ENCODE peak calls at places on chromosome 11, in ten cellular contexts. I, N, S, P, X, L, R, T, Q and D are unnamed samples.

GRCh38 chr11:94794287-94795168 is 26.4 kb downstream of the AMOTL1 start:
- DNase-seq in I (no peak), N (peak), S (peak), P (no peak), X (no peak), L (no peak), R (peak), T (peak), Q (peak), D (peak)

GRCh38 chr11:118789501-118790356 is 1.2 kb downstream of the DDX6 start:
- DNase-seq in I (no peak), N (no peak), S (peak), P (no peak), X (peak), L (peak), R (peak), T (peak), Q (no peak), D (peak)

GRCh38 chr11:108875134-108875533 is 210.3 kb downstream of the DDX10 start:
- DNase-seq in I (no peak), N (no peak), S (no peak), P (no peak), X (no peak), L (no peak), R (no peak), T (no peak), Q (no peak), D (no peak)

GRCh38 chr11:67274768-67275605 is 8.7 kb downstream of the GRK2 start:
- DNase-seq in I (no peak), N (peak), S (no peak), P (peak), X (no peak), L (no peak), R (no peak), T (no peak), Q (no peak), D (no peak)

GRCh38 chr11:61163714-61164609 is 2.7 kb upstream of the VPS37C start:
- DNase-seq in I (peak), N (no peak), S (no peak), P (no peak), X (no peak), L (no peak), R (no peak), T (no peak), Q (no peak), D (no peak)

GRCh38 chr11:17207317-17208256 is at the start of gene PIK3C2A:
- DNase-seq in I (peak), N (peak), S (peak), P (peak), X (peak), L (peak), R (peak), T (peak), Q (peak), D (peak)

GRCh38 chr11:70233962-70234361 is 30.9 kb downstream of the FADD start:
- DNase-seq in I (no peak), N (no peak), S (no peak), P (no peak), X (no peak), L (no peak), R (no peak), T (no peak), Q (no peak), D (no peak)

GRCh38 chr11:78221396-78222315 is 32.9 kb downstream of the USP35 start:
- DNase-seq in I (no peak), N (no peak), S (no peak), P (no peak), X (no peak), L (no peak), R (no peak), T (no peak), Q (no peak), D (no peak)

GRCh38 chr11:58782066-58782465 is 50.3 kb upstream of the GLYAT start:
- DNase-seq in I (no peak), N (no peak), S (no peak), P (no peak), X (no peak), L (no peak), R (no peak), T (no peak), Q (no peak), D (no peak)

GRCh38 chr11:11706022-11706421 is 84.2 kb upstream of the GALNT18 start:
- DNase-seq in I (no peak), N (no peak), S (no peak), P (peak), X (no peak), L (no peak), R (peak), T (no peak), Q (no peak), D (no peak)

GRCh38 chr11:88569342-88569741 is 231.8 kb upstream of the CTSC start:
- DNase-seq in I (no peak), N (no peak), S (peak), P (no peak), X (no peak), L (no peak), R (no peak), T (no peak), Q (no peak), D (no peak)

GRCh38 chr11:120186799-120187591 is 23.8 kb upstream of the OAF start:
- DNase-seq in I (peak), N (no peak), S (no peak), P (no peak), X (no peak), L (no peak), R (no peak), T (no peak), Q (no peak), D (peak)

GRCh38 chr11:9180784-9181183 is 84.4 kb downstream of the DENND5A start:
- DNase-seq in I (no peak), N (no peak), S (peak), P (no peak), X (no peak), L (no peak), R (no peak), T (peak), Q (no peak), D (peak)

GRCh38 chr11:19595840-19596751 is 116.5 kb upstream of the NAV2 start:
- DNase-seq in I (no peak), N (peak), S (peak), P (no peak), X (no peak), L (no peak), R (peak), T (peak), Q (peak), D (peak)

GRCh38 chr11:44456544-44457270 is 108.8 kb upstream of the CD82 start:
- DNase-seq in I (peak), N (no peak), S (no peak), P (no peak), X (no peak), L (no peak), R (no peak), T (no peak), Q (no peak), D (no peak)

GRCh38 chr11:19091366-19091765 is 25.6 kb upstream of the ZDHHC13 start:
- DNase-seq in I (no peak), N (no peak), S (peak), P (no peak), X (no peak), L (no peak), R (no peak), T (no peak), Q (no peak), D (no peak)

GRCh38 chr11:24880962-24881361 is 384.1 kb downstream of the LUZP2 start:
- DNase-seq in I (no peak), N (no peak), S (no peak), P (no peak), X (no peak), L (no peak), R (no peak), T (no peak), Q (no peak), D (no peak)

GRCh38 chr11:102791271-102792036 is 6.5 kb downstream of the MMP1 start:
- DNase-seq in I (no peak), N (no peak), S (no peak), P (no peak), X (no peak), L (no peak), R (no peak), T (no peak), Q (no peak), D (no peak)

GRCh38 chr11:67490727-67491065 is 7.9 kb downstream of the AIP start:
- DNase-seq in I (no peak), N (no peak), S (no peak), P (no peak), X (no peak), L (no peak), R (no peak), T (no peak), Q (no peak), D (no peak)

GRCh38 chr11:70669871-70670683 is 271.7 kb downstream of the CTTN start:
- DNase-seq in I (no peak), N (no peak), S (no peak), P (peak), X (no peak), L (no peak), R (no peak), T (no peak), Q (no peak), D (no peak)

GRCh38 chr11:132099692-132100091 is 729.3 kb downstream of the NTM start:
- DNase-seq in I (no peak), N (no peak), S (no peak), P (peak), X (no peak), L (no peak), R (no peak), T (no peak), Q (no peak), D (no peak)

GRCh38 chr11:93536346-93536871 is 6.8 kb downstream of the SMCO4 start:
- DNase-seq in I (no peak), N (peak), S (no peak), P (no peak), X (no peak), L (no peak), R (no peak), T (peak), Q (no peak), D (no peak)

GRCh38 chr11:75344186-75344585 is 7.3 kb downstream of the ARRB1 start:
- DNase-seq in I (no peak), N (no peak), S (no peak), P (no peak), X (no peak), L (no peak), R (no peak), T (no peak), Q (no peak), D (no peak)